ENCODE peak calls at places on chromosomes 6 and 20, in five cellular contexts. W, P, F, N and B are unnamed samples.

GRCh38 chr20:62668441-62669027 is 26.2 kb downstream of the SLCO4A1 start:
- DNase-seq in W (peak), P (peak), F (peak), N (no peak), B (peak)

GRCh38 chr6:106637051-106637717 is 7.8 kb downstream of the QRSL1 start:
- DNase-seq in W (no peak), P (no peak), F (no peak), N (no peak), B (no peak)

GRCh38 chr6:69768664-69769063 is 28.1 kb downstream of the LMBRD1 start:
- DNase-seq in W (no peak), P (no peak), F (no peak), N (no peak), B (no peak)

GRCh38 chr6:88220493-88220892 is 54.3 kb upstream of the CNR1 start:
- DNase-seq in W (no peak), P (no peak), F (no peak), N (no peak), B (no peak)

GRCh38 chr20:21510995-21511394 is 2.9 kb downstream of the NKX2-2 start:
- DNase-seq in W (no peak), P (no peak), F (no peak), N (no peak), B (no peak)

GRCh38 chr6:28977351-28978136 is 27.6 kb downstream of the ZNF311 start:
- DNase-seq in W (no peak), P (peak), F (no peak), N (no peak), B (no peak)

GRCh38 chr20:62618622-62619529 is 23.4 kb upstream of the SLCO4A1 start:
- DNase-seq in W (no peak), P (no peak), F (no peak), N (no peak), B (no peak)

GRCh38 chr20:48394415-48395081 is 433.3 kb downstream of the PREX1 start:
- DNase-seq in W (no peak), P (no peak), F (no peak), N (no peak), B (no peak)

GRCh38 chr6:128712898-128713297 is 170.0 kb upstream of the LAMA2 start:
- DNase-seq in W (no peak), P (no peak), F (no peak), N (no peak), B (no peak)

GRCh38 chr20:45470262-45470931 is 844 bp downstream of the WFDC2 start:
- DNase-seq in W (no peak), P (peak), F (no peak), N (no peak), B (peak)

GRCh38 chr6:29516108-29516507 is 28.4 kb upstream of the MAS1L start:
- DNase-seq in W (no peak), P (peak), F (no peak), N (no peak), B (no peak)

GRCh38 chr6:170083236-170084051 is 207.4 kb downstream of the DLL1 start:
- DNase-seq in W (peak), P (no peak), F (peak), N (no peak), B (no peak)

GRCh38 chr6:25499851-25500250 is 152.2 kb upstream of the SCGN start:
- DNase-seq in W (no peak), P (no peak), F (no peak), N (no peak), B (no peak)

GRCh38 chr6:2505624-2506023 is 245.1 kb downstream of the MYLK4 start:
- DNase-seq in W (no peak), P (no peak), F (no peak), N (no peak), B (no peak)

GRCh38 chr20:11056414-11056813 is 382.6 kb upstream of the JAG1 start:
- DNase-seq in W (no peak), P (no peak), F (no peak), N (no peak), B (no peak)

GRCh38 chr6:145213614-145214013 is 521.7 kb downstream of the EPM2A start:
- DNase-seq in W (no peak), P (no peak), F (no peak), N (no peak), B (no peak)

GRCh38 chr6:120871416-120872261 is 462.6 kb downstream of the TBC1D32 start:
- DNase-seq in W (no peak), P (no peak), F (no peak), N (no peak), B (no peak)

GRCh38 chr6:69865126-69865525 is 1.2 kb upstream of the COL19A1 start:
- DNase-seq in W (no peak), P (no peak), F (no peak), N (no peak), B (no peak)

GRCh38 chr6:119479860-119480655 is 130.5 kb upstream of the MAN1A1 start:
- DNase-seq in W (no peak), P (no peak), F (no peak), N (no peak), B (no peak)

GRCh38 chr6:133697666-133698065 is 191.2 kb upstream of the TCF21 start:
- DNase-seq in W (peak), P (no peak), F (no peak), N (no peak), B (no peak)

GRCh38 chr6:4603856-4604369 is 172.3 kb upstream of the CDYL start:
- DNase-seq in W (no peak), P (no peak), F (no peak), N (no peak), B (no peak)

GRCh38 chr6:138162104-138162946 is 586 bp downstream of the ARFGEF3 start:
- DNase-seq in W (no peak), P (no peak), F (no peak), N (no peak), B (no peak)

GRCh38 chr6:88895911-88896310 is 67.5 kb downstream of the RNGTT start:
- DNase-seq in W (no peak), P (no peak), F (no peak), N (no peak), B (no peak)

GRCh38 chr6:166106076-166106686 is 61.5 kb downstream of the TBXT start:
- DNase-seq in W (peak), P (peak), F (peak), N (peak), B (peak)

GRCh38 chr20:62977613-62978558 is 25.4 kb downstream of the SLC17A9 start:
- DNase-seq in W (no peak), P (peak), F (no peak), N (peak), B (no peak)

GRCh38 chr6:36563237-36563927 is 16.1 kb upstream of the STK38 start:
- DNase-seq in W (no peak), P (no peak), F (no peak), N (no peak), B (no peak)

GRCh38 chr20:44166477-44166876 is 20.5 kb downstream of the JPH2 start:
- DNase-seq in W (no peak), P (no peak), F (peak), N (no peak), B (no peak)

GRCh38 chr20:63741676-63742380 is 2.3 kb downstream of the SLC2A4RG start:
- DNase-seq in W (no peak), P (no peak), F (no peak), N (no peak), B (no peak)

GRCh38 chr20:24790746-24791283 is 158.3 kb upstream of the CST7 start:
- DNase-seq in W (no peak), P (no peak), F (no peak), N (no peak), B (no peak)

GRCh38 chr20:25000268-25000801 is 7.8 kb upstream of the APMAP start:
- DNase-seq in W (no peak), P (no peak), F (peak), N (no peak), B (peak)

GRCh38 chr20:49397525-49397924 is 84.9 kb downstream of the KCNB1 start:
- DNase-seq in W (no peak), P (no peak), F (no peak), N (no peak), B (no peak)

GRCh38 chr6:167493961-167494697 is 169.2 kb downstream of the TTLL2 start:
- DNase-seq in W (no peak), P (no peak), F (peak), N (no peak), B (peak)

GRCh38 chr6:8623441-8623840 is 188.1 kb upstream of the SLC35B3 start:
- DNase-seq in W (no peak), P (no peak), F (no peak), N (no peak), B (no peak)

GRCh38 chr6:56048601-56049000 is 173.2 kb upstream of the BMP5 start:
- DNase-seq in W (no peak), P (no peak), F (no peak), N (no peak), B (no peak)

GRCh38 chr6:82906951-82907350 is 158.7 kb downstream of the UBE3D start:
- DNase-seq in W (no peak), P (no peak), F (no peak), N (no peak), B (no peak)

GRCh38 chr20:63952210-63952535 is 4.0 kb downstream of the UCKL1 start:
- DNase-seq in W (no peak), P (no peak), F (no peak), N (no peak), B (no peak)

GRCh38 chr6:143804835-143805239 is 38.3 kb upstream of the LTV1 start:
- DNase-seq in W (no peak), P (no peak), F (no peak), N (no peak), B (no peak)

GRCh38 chr20:7207186-7207585 is 439.7 kb downstream of the BMP2 start:
- DNase-seq in W (no peak), P (no peak), F (no peak), N (no peak), B (no peak)

GRCh38 chr6:149330133-149330532 is 12.6 kb downstream of the TAB2 start:
- DNase-seq in W (no peak), P (no peak), F (no peak), N (no peak), B (no peak)